ENCODE peak calls at places on chromosomes 13 and 19, in five cellular contexts. M is Right ventricle myocardium superior; O is sigmoid colon; D is transverse colon; U is stimulated activated naive B cell treated with anti-CD40 and anti-IgM and Interleukin-4, amounts not matched to agents 10 μg/mL and 1 μg/mL and 100 μg/mL, for 72 hours. E is an unnamed sample.

GRCh38 chr13:42875448-42876269 is 94.3 kb downstream of the FAM216B start:
- DNase-seq in O (no peak), D (no peak), U (no peak), M (no peak), E (no peak)

GRCh38 chr19:41206926-41207750 is 11.9 kb upstream of the AXL start:
- DNase-seq in U (no peak), M (peak; percentile 93), D (peak; percentile 48), O (peak; percentile 90), E (no peak)

GRCh38 chr13:46656786-46657185 is 103.8 kb downstream of the LRCH1 start:
- DNase-seq in M (no peak), U (no peak), O (no peak), D (no peak), E (no peak)

GRCh38 chr13:109677206-109677605 is 109.2 kb downstream of the IRS2 start:
- DNase-seq in D (no peak), M (no peak), O (no peak), U (no peak), E (no peak)

GRCh38 chr13:88000239-88000638 is 329.1 kb downstream of the SLITRK5 start:
- DNase-seq in M (no peak), U (no peak), D (no peak), O (no peak), E (no peak)

GRCh38 chr13:49517461-49517860 is 21.7 kb downstream of the PHF11 start:
- DNase-seq in O (no peak), D (no peak), M (no peak), U (no peak), E (no peak)

GRCh38 chr13:101572456-101572855 is 120.0 kb downstream of the ITGBL1 start:
- DNase-seq in U (no peak), D (no peak), O (no peak), M (no peak), E (no peak)

GRCh38 chr19:4140237-4140711 is 13.2 kb upstream of the CREB3L3 start:
- DNase-seq in M (no peak), D (peak; percentile 56), U (no peak), O (no peak), E (no peak)

GRCh38 chr13:24716011-24716410 is 35.8 kb downstream of the ATP12A start:
- DNase-seq in U (no peak), O (no peak), D (no peak), M (no peak), E (no peak)

GRCh38 chr19:35828694-35829301 is 16.2 kb upstream of the PRODH2 start:
- DNase-seq in M (peak; percentile 66), D (peak; percentile 38), O (no peak), U (no peak), E (no peak)

GRCh38 chr13:97125051-97125809 is 96.9 kb upstream of the MBNL2 start:
- DNase-seq in U (no peak), D (no peak), O (peak; percentile 75), M (no peak), E (peak; percentile 81)

GRCh38 chr19:41928221-41928683 is at the start of gene ERFL:
- DNase-seq in U (no peak), M (no peak), D (no peak), O (no peak), E (no peak)

GRCh38 chr19:29239220-29239776 is 26.3 kb upstream of the UQCRFS1 start:
- DNase-seq in O (no peak), M (no peak), D (no peak), U (no peak), E (no peak)

GRCh38 chr13:100898431-100898830 is 223.8 kb upstream of the TMTC4 start:
- DNase-seq in D (no peak), O (no peak), U (no peak), M (no peak), E (no peak)

GRCh38 chr13:96984061-96984508 is 10.2 kb downstream of the OXGR1 start:
- DNase-seq in O (no peak), M (no peak), U (no peak), D (peak; percentile 76), E (no peak)

GRCh38 chr13:40508112-40508511 is 158.3 kb downstream of the FOXO1 start:
- DNase-seq in O (no peak), U (no peak), M (no peak), D (no peak), E (no peak)

E was measured in keratinocyte.